ENCODE peak calls at places on chromosomes 12 and 14, in four cellular contexts. C, K, O and Y are unnamed samples.
A peak's percentile ranks its signal among the peaks of the same experiment; 100 is the strongest.

GRCh38 chr12:16530268-16530865 is 75.6 kb downstream of the LMO3 start:
- DNase-seq in C (no peak), K (no peak), O (no peak), Y (no peak)

GRCh38 chr12:108616941-108617858 is 16.5 kb downstream of the SELPLG start:
- DNase-seq in C (no peak), K (peak; percentile 77), O (no peak), Y (peak; percentile 81)

GRCh38 chr12:9808531-9808930 is 18.8 kb upstream of the KLRF1 start:
- DNase-seq in C (no peak), K (no peak), O (no peak), Y (no peak)

GRCh38 chr14:61229475-61229888 is 51.7 kb downstream of the TMEM30B start:
- DNase-seq in C (no peak), K (no peak), O (peak; percentile 46), Y (no peak)

GRCh38 chr12:106871477-106871876 is 84.2 kb upstream of the TMEM263 start:
- DNase-seq in C (peak; percentile 66), K (no peak), O (no peak), Y (no peak)

GRCh38 chr12:30145351-30146017 is 361.7 kb upstream of the TMTC1 start:
- DNase-seq in C (no peak), K (no peak), O (no peak), Y (no peak)

GRCh38 chr12:78797201-78797931 is 67.2 kb upstream of the SYT1 start:
- DNase-seq in C (peak; percentile 78), K (no peak), O (no peak), Y (no peak)

GRCh38 chr14:22177870-22178269 is 411.2 kb downstream of the DAD1 start:
- DNase-seq in C (peak; percentile 45), K (peak; percentile 21), O (no peak), Y (no peak)

GRCh38 chr12:131091413-131091975 is 137.8 kb downstream of the ADGRD1 start:
- DNase-seq in C (no peak), K (no peak), O (no peak), Y (no peak)

GRCh38 chr14:65170768-65171251 is 68.5 kb upstream of the MAX start:
- DNase-seq in C (peak; percentile 81), K (peak; percentile 50), O (no peak), Y (peak; percentile 12)

GRCh38 chr14:77892381-77892871 is 92.5 kb downstream of the ADCK1 start:
- DNase-seq in C (peak; percentile 51), K (no peak), O (peak; percentile 31), Y (no peak)

GRCh38 chr12:53505555-53506449 is 1.5 kb downstream of the NPFF start:
- DNase-seq in C (no peak), K (no peak), O (no peak), Y (no peak)

GRCh38 chr12:131882804-131883520 is 11.5 kb upstream of the ULK1 start:
- DNase-seq in C (no peak), K (no peak), O (no peak), Y (no peak)

GRCh38 chr14:41604793-41605534 is 1.7 kb upstream of the LRFN5 start:
- DNase-seq in C (peak; percentile 86), K (no peak), O (no peak), Y (no peak)

GRCh38 chr12:55830601-55831406 is 1.4 kb upstream of the DNAJC14 start:
- DNase-seq in C (peak; percentile 56), K (peak; percentile 30), O (peak; percentile 67), Y (no peak)

GRCh38 chr14:55336161-55336560 is 64.9 kb downstream of the FBXO34 start:
- DNase-seq in C (no peak), K (peak; percentile 53), O (peak; percentile 42), Y (peak; percentile 22)

GRCh38 chr12:591571-592505 is 71.4 kb downstream of the NINJ2 start:
- DNase-seq in C (no peak), K (no peak), O (peak; percentile 76), Y (no peak)

GRCh38 chr12:6332459-6332858 is 9.4 kb downstream of the TNFRSF1A start:
- DNase-seq in C (peak; percentile 90), K (no peak), O (no peak), Y (no peak)

GRCh38 chr14:98018626-98019025 is 1221.4 kb downstream of the VRK1 start:
- DNase-seq in C (no peak), K (peak; percentile 57), O (no peak), Y (no peak)

GRCh38 chr12:108306014-108306501 is 33.1 kb downstream of the CMKLR1 start:
- DNase-seq in C (peak; percentile 15), K (no peak), O (no peak), Y (no peak)

GRCh38 chr12:53235164-53235563 is 3.2 kb upstream of the RARG start:
- DNase-seq in C (no peak), K (no peak), O (no peak), Y (no peak)

GRCh38 chr14:59283380-59283779 is 94.9 kb downstream of the DAAM1 start:
- DNase-seq in C (peak; percentile 51), K (no peak), O (no peak), Y (no peak)

GRCh38 chr12:74725154-74725553 is 187.5 kb downstream of the ATXN7L3B start:
- DNase-seq in C (peak; percentile 46), K (no peak), O (no peak), Y (no peak)

GRCh38 chr14:90615444-90616095 is 200.7 kb downstream of the TTC7B start:
- DNase-seq in C (no peak), K (no peak), O (no peak), Y (no peak)

GRCh38 chr12:58648151-58648550 is 272.2 kb downstream of the LRIG3 start:
- DNase-seq in C (no peak), K (no peak), O (no peak), Y (no peak)

GRCh38 chr12:6927999-6928702 is 392 bp downstream of the ATN1 start:
- DNase-seq in C (no peak), K (no peak), O (no peak), Y (no peak)

GRCh38 chr14:99401196-99401595 is 79.5 kb downstream of the SETD3 start:
- DNase-seq in C (no peak), K (no peak), O (no peak), Y (no peak)

GRCh38 chr14:51939727-51940126 is 49.6 kb upstream of the RTRAF start:
- DNase-seq in C (peak; percentile 48), K (no peak), O (no peak), Y (no peak)

DNA sequence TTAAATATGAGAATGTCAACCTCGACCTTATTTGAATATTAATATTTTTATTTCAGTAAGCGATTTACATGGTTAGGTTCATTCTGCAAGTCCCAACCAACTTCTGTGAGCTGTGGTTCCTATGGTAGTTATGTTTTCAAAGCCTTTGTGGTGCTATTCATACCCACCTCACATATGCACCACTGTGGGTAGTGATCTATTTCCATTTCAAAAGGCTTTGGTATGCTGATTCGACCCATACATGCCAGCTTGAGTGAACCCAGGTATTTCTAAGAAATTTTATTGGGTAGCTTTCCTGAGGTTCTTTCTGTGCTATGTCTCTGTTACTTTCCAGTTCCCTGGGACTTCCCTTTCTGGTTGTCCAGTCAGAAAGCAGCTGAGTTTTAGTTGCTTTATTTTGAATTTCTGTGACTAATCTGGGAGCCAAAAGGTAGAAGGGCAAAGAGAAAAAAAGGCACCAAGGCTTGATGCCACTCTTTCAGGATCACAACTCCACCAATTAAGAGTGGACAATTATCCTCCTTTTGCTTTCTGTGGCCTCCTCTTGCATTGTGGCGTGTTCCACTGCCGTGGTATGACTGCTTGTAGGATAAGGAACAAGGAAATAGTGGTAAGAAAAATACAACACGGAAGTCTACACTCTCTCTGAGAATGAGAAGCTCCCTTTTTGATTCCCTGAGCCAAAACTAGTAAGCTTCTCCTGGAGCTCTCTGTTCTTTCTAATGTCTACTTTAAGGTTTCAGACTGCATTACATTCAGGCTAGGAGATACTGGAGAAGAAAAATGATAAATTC is 729.1 kb downstream of the NOVA1 start:
- DNase-seq in C (no peak), K (no peak), O (no peak), Y (no peak)
- H3K9me3 ChIP-seq in C (peaks cover 3% of the 10 kb centered on the region), K (no peaks in the 10 kb centered on the region), O (no peaks in the 10 kb centered on the region), Y (no peaks in the 10 kb centered on the region)

GRCh38 chr12:132998742-132999141 is 12.6 kb downstream of the ZNF26 start:
- DNase-seq in C (no peak), K (no peak), O (no peak), Y (no peak)
- H3K9me3 ChIP-seq in C (peaks cover 68% of the 10 kb centered on the region), K (peaks cover 67% of the 10 kb centered on the region), O (peaks cover 100% of the 10 kb centered on the region), Y (peaks cover 41% of the 10 kb centered on the region)

GRCh38 chr14:105858676-105859025 is 332.3 kb downstream of the TMEM121 start:
- DNase-seq in C (no peak), K (no peak), O (no peak), Y (no peak)

GRCh38 chr14:105857816-105858675 is 331.7 kb downstream of the TMEM121 start:
- DNase-seq in C (no peak), K (peak; percentile 24), O (no peak), Y (no peak)

GRCh38 chr14:105861985-105862465 is 335.6 kb downstream of the TMEM121 start:
- DNase-seq in C (no peak), K (peak; percentile 17), O (peak; percentile 23), Y (no peak)

GRCh38 chr14:105860615-105861580 is 334.5 kb downstream of the TMEM121 start:
- DNase-seq in C (no peak), K (no peak), O (peak; percentile 25), Y (no peak)

GRCh38 chr14:105859717-105860614 is 333.6 kb downstream of the TMEM121 start:
- DNase-seq in C (no peak), K (peak; percentile 47), O (peak; percentile 25), Y (peak; percentile 8)
- H3K9me3 ChIP-seq in C (peaks cover 75% of the 10 kb centered on the region), K (no peaks in the 10 kb centered on the region), O (no peaks in the 10 kb centered on the region), Y (no peaks in the 10 kb centered on the region)

GRCh38 chr12:34603382-34604035 is 581.2 kb downstream of the ALG10 start:
- DNase-seq in C (no peak), K (no peak), O (no peak), Y (peak; percentile 1)
- H3K9me3 ChIP-seq in C (peaks cover 65% of the 10 kb centered on the region), K (peaks cover 21% of the 10 kb centered on the region), O (peaks cover 97% of the 10 kb centered on the region), Y (peaks cover 5% of the 10 kb centered on the region)

GRCh38 chr12:95730457-95730856 is 60.1 kb downstream of the NTN4 start:
- DNase-seq in C (no peak), K (no peak), O (no peak), Y (no peak)

GRCh38 chr12:95723693-95724384 is 66.7 kb downstream of the NTN4 start:
- DNase-seq in C (no peak), K (no peak), O (no peak), Y (no peak)

GRCh38 chr12:95726903-95727302 is 63.7 kb downstream of the NTN4 start:
- DNase-seq in C (no peak), K (no peak), O (no peak), Y (no peak)

GRCh38 chr12:95721320-95721719 is 69.2 kb downstream of the NTN4 start:
- DNase-seq in C (peak; percentile 33), K (no peak), O (no peak), Y (no peak)

GRCh38 chr12:95724767-95725166 is 65.8 kb downstream of the NTN4 start:
- DNase-seq in C (no peak), K (no peak), O (no peak), Y (no peak)
- H3K9me3 ChIP-seq in C (no peaks in the 10 kb centered on the region), K (peaks cover 3% of the 10 kb centered on the region), O (peaks cover 5% of the 10 kb centered on the region), Y (no peaks in the 10 kb centered on the region)

DNA sequence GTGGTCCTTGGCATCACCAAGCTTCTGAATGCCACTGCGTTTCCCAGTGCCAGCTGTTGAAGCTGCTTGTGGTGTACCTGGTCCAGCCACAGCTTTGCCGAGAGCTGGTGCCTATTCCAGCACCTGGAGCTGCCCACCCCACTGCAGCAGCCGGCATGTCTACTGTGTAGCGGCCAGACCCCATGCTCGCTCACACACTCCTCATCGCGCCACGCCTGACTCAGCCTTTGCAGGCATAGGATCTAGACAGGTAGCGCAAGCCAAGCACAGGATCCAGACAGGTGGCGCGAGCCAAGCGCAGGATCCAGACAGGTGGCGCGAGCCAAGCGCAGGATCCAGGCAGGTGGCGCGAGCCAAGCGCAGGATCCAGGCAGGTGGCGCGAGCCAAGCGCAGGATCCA is 11.6 kb upstream of the ZNF605 start:
- DNase-seq in C (no peak), K (no peak), O (no peak), Y (no peak)
- H3K9me3 ChIP-seq in C (peaks cover 33% of the 10 kb centered on the region), K (no peaks in the 10 kb centered on the region), O (peaks cover 98% of the 10 kb centered on the region), Y (no peaks in the 10 kb centered on the region)

GRCh38 chr14:85358136-85358785 is 171.7 kb upstream of the FLRT2 start:
- DNase-seq in C (no peak), K (no peak), O (no peak), Y (no peak)
- H3K9me3 ChIP-seq in C (no peaks in the 10 kb centered on the region), K (no peaks in the 10 kb centered on the region), O (no peaks in the 10 kb centered on the region), Y (no peaks in the 10 kb centered on the region)